ENCODE peak calls at places on chromosomes 1 and 21, in four cellular contexts. C, P, B and Q are unnamed samples.

GRCh38 chr1:150479927-150480352 is 7.3 kb upstream of the TARS2 start:
- DNase-seq in C (no peak), P (no peak), B (no peak), Q (no peak)

GRCh38 chr1:54257876-54258275 is 57.9 kb downstream of the MRPL37 start:
- DNase-seq in C (no peak), P (no peak), B (no peak), Q (no peak)

GRCh38 chr1:190001187-190001586 is 476.5 kb downstream of the BRINP3 start:
- DNase-seq in C (no peak), P (no peak), B (no peak), Q (no peak)

GRCh38 chr1:102630041-102630440 is 478.3 kb downstream of the COL11A1 start:
- DNase-seq in C (no peak), P (no peak), B (no peak), Q (no peak)

GRCh38 chr1:222777977-222778376 is 36.9 kb upstream of the DISP1 start:
- DNase-seq in C (no peak), P (no peak), B (no peak), Q (no peak)

GRCh38 chr1:47651311-47652089 is 213.7 kb downstream of the FOXD2 start:
- DNase-seq in C (no peak), P (no peak), B (no peak), Q (no peak)

GRCh38 chr1:6465461-6466005 is 440 bp downstream of the TNFRSF25 start:
- DNase-seq in C (peak; percentile 23), P (no peak), B (peak; percentile 44), Q (peak; percentile 21)

GRCh38 chr21:37243961-37244360 is 23.2 kb downstream of the VPS26C start:
- DNase-seq in C (no peak), P (no peak), B (no peak), Q (no peak)

GRCh38 chr1:177780096-177780700 is 189.7 kb downstream of the SEC16B start:
- DNase-seq in C (no peak), P (peak; percentile 29), B (no peak), Q (no peak)

GRCh38 chr1:230818881-230819280 is 49.4 kb downstream of the C1orf198 start:
- DNase-seq in C (no peak), P (no peak), B (no peak), Q (no peak)

GRCh38 chr21:30813174-30813573 is at the start of gene KRTAP8-1:
- DNase-seq in C (no peak), P (no peak), B (no peak), Q (no peak)

GRCh38 chr1:101388904-101389546 is 152.2 kb downstream of the S1PR1 start:
- DNase-seq in C (peak; percentile 79), P (no peak), B (no peak), Q (no peak)

GRCh38 chr1:106889504-106890027 is 166.9 kb upstream of the PRMT6 start:
- DNase-seq in C (no peak), P (no peak), B (no peak), Q (no peak)

GRCh38 chr1:188237573-188238353 is 1409.0 kb downstream of the PLA2G4A start:
- DNase-seq in C (no peak), P (no peak), B (no peak), Q (no peak)

GRCh38 chr1:84143796-84144565 is at the start of gene PRKACB:
- DNase-seq in C (peak; percentile 38), P (no peak), B (no peak), Q (no peak)

GRCh38 chr1:76939107-76939816 is 72.0 kb downstream of the ST6GALNAC5 start:
- DNase-seq in C (no peak), P (no peak), B (no peak), Q (no peak)

GRCh38 chr1:204350265-204350664 is 9.5 kb downstream of the PLEKHA6 start:
- DNase-seq in C (no peak), P (no peak), B (no peak), Q (no peak)

GRCh38 chr21:27569831-27570230 is 602.9 kb upstream of the ADAMTS5 start:
- DNase-seq in C (no peak), P (no peak), B (no peak), Q (no peak)

GRCh38 chr1:19044975-19045831 is 88.7 kb upstream of the IFFO2 start:
- DNase-seq in C (peak; percentile 16), P (no peak), B (no peak), Q (no peak)

GRCh38 chr21:46322351-46323226 is 1.1 kb downstream of the C21orf58 start:
- DNase-seq in C (peak; percentile 38), P (no peak), B (no peak), Q (no peak)

GRCh38 chr1:248872752-248873408 is 14.0 kb upstream of the ZNF692 start:
- DNase-seq in C (peak; percentile 62), P (peak; percentile 83), B (peak; percentile 46), Q (no peak)

GRCh38 chr1:202233171-202233570 is 39.6 kb downstream of the LGR6 start:
- DNase-seq in C (no peak), P (no peak), B (no peak), Q (no peak)

GRCh38 chr1:116878804-116879477 is 30.8 kb upstream of the PTGFRN start:
- DNase-seq in C (peak; percentile 80), P (peak; percentile 75), B (no peak), Q (no peak)

GRCh38 chr1:47262787-47263413 is 30.9 kb upstream of the TAL1 start:
- DNase-seq in C (peak; percentile 47), P (peak; percentile 40), B (no peak), Q (no peak)

GRCh38 chr1:180187626-180188025 is 33.0 kb downstream of the QSOX1 start:
- DNase-seq in C (no peak), P (no peak), B (no peak), Q (no peak)

GRCh38 chr1:15522551-15522950 is 1.5 kb downstream of the CASP9 start:
- DNase-seq in C (no peak), P (no peak), B (no peak), Q (no peak)

GRCh38 chr1:169892176-169892818 is 1.4 kb downstream of the SCYL3 start:
- DNase-seq in C (no peak), P (peak; percentile 14), B (no peak), Q (no peak)

GRCh38 chr1:230791986-230792564 is 44.9 kb downstream of the CAPN9 start:
- DNase-seq in C (peak; percentile 21), P (no peak), B (no peak), Q (no peak)

GRCh38 chr1:17661546-17662157 is 93.5 kb upstream of the ACTL8 start:
- DNase-seq in C (peak; percentile 60), P (peak; percentile 84), B (peak; percentile 37), Q (peak; percentile 6)

GRCh38 chr1:213041443-213041842 is 9.6 kb upstream of the RPS6KC1 start:
- DNase-seq in C (no peak), P (no peak), B (no peak), Q (no peak)

GRCh38 chr1:229408458-229409037 is 25.3 kb downstream of the ACTA1 start:
- DNase-seq in C (no peak), P (peak; percentile 17), B (no peak), Q (no peak)

GRCh38 chr1:119740886-119741780 is 27.6 kb downstream of the HMGCS2 start:
- DNase-seq in C (no peak), P (no peak), B (no peak), Q (no peak)